ENCODE peak calls at places on chromosome 10, in eight cellular contexts. B, C, M, D, A, O, S and L are unnamed samples.

GRCh38 chr10:24278519-24278889 is 69.6 kb downstream of the KIAA1217 start:
- DNase-seq in A (no peak), M (no peak), S (no peak), O (no peak), C (no peak), D (no peak), B (no peak), L (no peak)

GRCh38 chr10:93505075-93505474 is 8.7 kb downstream of the CEP55 start:
- DNase-seq in D (no peak), O (no peak), C (no peak), B (no peak), A (no peak), S (no peak), M (no peak), L (no peak)

GRCh38 chr10:132296671-132297443 is 10.9 kb downstream of the STK32C start:
- DNase-seq in B (no peak), A (no peak), O (no peak), M (no peak), D (no peak), C (peak), S (no peak), L (no peak)

GRCh38 chr10:103727546-103727963 is 127.8 kb downstream of the SH3PXD2A start:
- DNase-seq in O (no peak), C (peak), B (no peak), M (no peak), A (no peak), D (no peak), S (peak), L (no peak)

GRCh38 chr10:67017218-67017617 is 91.4 kb downstream of the LRRTM3 start:
- DNase-seq in M (no peak), A (no peak), S (no peak), O (no peak), B (no peak), C (no peak), D (no peak), L (no peak)

GRCh38 chr10:102310356-102311024 is 65.2 kb downstream of the GBF1 start:
- DNase-seq in M (no peak), O (no peak), C (no peak), D (no peak), B (no peak), A (no peak), S (no peak), L (no peak)

GRCh38 chr10:17782921-17783665 is 26.1 kb upstream of the MRC1 start:
- DNase-seq in O (no peak), A (no peak), M (peak), S (no peak), D (no peak), B (no peak), C (no peak), L (no peak)

GRCh38 chr10:33291053-33291592 is 43.3 kb downstream of the NRP1 start:
- DNase-seq in M (peak), S (no peak), O (no peak), A (no peak), C (no peak), D (no peak), B (no peak), L (no peak)

GRCh38 chr10:130495891-130496642 is 359.9 kb downstream of the GLRX3 start:
- DNase-seq in B (no peak), D (no peak), S (no peak), A (no peak), C (no peak), O (no peak), M (no peak), L (no peak)

GRCh38 chr10:15099886-15100285 is 2.7 kb downstream of the RPP38 start:
- DNase-seq in C (no peak), M (no peak), S (no peak), D (no peak), O (no peak), A (no peak), B (no peak), L (no peak)

GRCh38 chr10:67539312-67539711 is 156.7 kb downstream of the CTNNA3 start:
- DNase-seq in M (no peak), C (no peak), A (no peak), D (no peak), S (no peak), O (no peak), B (no peak), L (no peak)

GRCh38 chr10:129771576-129772471 is 192.2 kb downstream of the EBF3 start:
- DNase-seq in C (no peak), O (no peak), S (no peak), B (no peak), M (no peak), D (no peak), A (no peak), L (no peak)

GRCh38 chr10:80281292-80281691 is 8.2 kb downstream of the MAT1A start:
- DNase-seq in B (no peak), S (no peak), D (no peak), M (no peak), O (no peak), A (no peak), C (no peak), L (no peak)

GRCh38 chr10:110446954-110447608 is 50.6 kb upstream of the DUSP5 start:
- DNase-seq in B (no peak), O (no peak), A (no peak), C (no peak), M (peak), S (no peak), D (no peak), L (no peak)

GRCh38 chr10:94069884-94070283 is 76.2 kb downstream of the PLCE1 start:
- DNase-seq in O (no peak), A (peak), M (no peak), D (no peak), B (no peak), S (no peak), C (no peak), L (no peak)

GRCh38 chr10:22710139-22710745 is 4.1 kb downstream of the PIP4K2A start:
- DNase-seq in M (no peak), A (no peak), O (no peak), D (no peak), C (no peak), S (no peak), B (no peak), L (no peak)

GRCh38 chr10:122018951-122019413 is 30.0 kb downstream of the TACC2 start:
- DNase-seq in M (no peak), C (no peak), B (no peak), D (no peak), O (no peak), A (no peak), S (no peak), L (peak)

GRCh38 chr10:17655567-17656146 is 11.7 kb downstream of the STAM start:
- DNase-seq in D (no peak), S (no peak), O (no peak), M (no peak), B (no peak), C (no peak), A (no peak), L (no peak)

GRCh38 chr10:21160116-21160515 is 263.0 kb upstream of the NEBL start:
- DNase-seq in S (no peak), B (no peak), C (no peak), A (peak), M (no peak), O (no peak), D (peak), L (peak)

GRCh38 chr10:83212632-83213349 is 926.5 kb upstream of the GHITM start:
- DNase-seq in D (no peak), S (no peak), M (peak), C (no peak), O (no peak), B (no peak), A (no peak), L (no peak)

GRCh38 chr10:71575446-71575845 is 144.1 kb downstream of the C10orf105 start:
- DNase-seq in M (no peak), S (peak), O (no peak), C (no peak), B (no peak), D (no peak), A (no peak), L (no peak)

GRCh38 chr10:72277340-72277995 is 3.7 kb downstream of the DDIT4 start:
- DNase-seq in M (peak), B (no peak), A (no peak), D (no peak), O (no peak), S (no peak), C (no peak), L (no peak)

GRCh38 chr10:116774728-116775151 is 32.4 kb upstream of the HSPA12A start:
- DNase-seq in S (no peak), D (no peak), O (no peak), A (no peak), M (no peak), C (no peak), B (no peak), L (no peak)

GRCh38 chr10:132134541-132135397 is 52.0 kb upstream of the DPYSL4 start:
- DNase-seq in S (no peak), A (no peak), B (no peak), M (no peak), D (no peak), C (peak), O (no peak), L (no peak)

GRCh38 chr10:116300477-116301034 is 23.7 kb upstream of the CCDC172 start:
- DNase-seq in D (no peak), B (no peak), S (no peak), O (no peak), C (no peak), A (no peak), M (no peak), L (no peak)

GRCh38 chr10:70940834-70941568 is 52.6 kb upstream of the PCBD1 start:
- DNase-seq in D (no peak), M (peak), C (peak), S (no peak), O (no peak), A (peak), B (no peak), L (peak)

GRCh38 chr10:23293973-23294372 is 50.6 kb downstream of the C10orf67 start:
- DNase-seq in C (no peak), B (no peak), A (no peak), S (no peak), M (no peak), D (peak), O (no peak), L (no peak)

GRCh38 chr10:86367339-86367951 is 850 bp upstream of the GRID1 start:
- DNase-seq in S (peak), D (peak), B (no peak), A (no peak), C (no peak), O (no peak), M (no peak), L (peak)

GRCh38 chr10:28263136-28263857 is 39.6 kb downstream of the MPP7 start:
- DNase-seq in S (no peak), O (no peak), M (no peak), C (peak), D (no peak), B (no peak), A (peak), L (no peak)

GRCh38 chr10:132482090-132482489 is 55.5 kb upstream of the INPP5A start:
- DNase-seq in A (no peak), M (peak), O (no peak), B (no peak), D (no peak), C (no peak), S (no peak), L (no peak)

GRCh38 chr10:46545861-46546590 is 10.4 kb downstream of the GPRIN2 start:
- DNase-seq in A (no peak), B (no peak), D (no peak), O (no peak), C (peak), S (no peak), M (no peak), L (no peak)

GRCh38 chr10:80333985-80334384 is 22.6 kb downstream of the DYDC1 start:
- DNase-seq in S (no peak), D (no peak), O (no peak), C (no peak), B (no peak), A (no peak), M (no peak), L (no peak)

GRCh38 chr10:3136763-3137611 is 35.6 kb downstream of the PITRM1 start:
- DNase-seq in S (no peak), D (no peak), C (no peak), B (no peak), A (no peak), M (peak), O (no peak), L (no peak)